ENCODE peak calls at places on chromosomes 11 and 22, in four cellular contexts. One of them, this sample, is unnamed.

GRCh38 chr11:110921742-110922200 is 209.5 kb upstream of the ARHGAP20 start:
- DNase-seq in cardiac fibroblast: peak
- DNase-seq in T-helper 17 cell: no peak
- DNase-seq in K562: no peak
- DNase-seq in this sample: no peak

GRCh38 chr11:76155455-76156232 is 50.7 kb downstream of the WNT11 start:
- DNase-seq in cardiac fibroblast: no peak
- DNase-seq in T-helper 17 cell: no peak
- DNase-seq in K562: no peak
- DNase-seq in this sample: no peak

GRCh38 chr11:99020324-99021225 is at the start of gene CNTN5:
- DNase-seq in cardiac fibroblast: peak
- DNase-seq in T-helper 17 cell: no peak
- DNase-seq in K562: peak
- DNase-seq in this sample: peak

GRCh38 chr22:21936151-21936778 is 16.4 kb downstream of the PPM1F start:
- DNase-seq in cardiac fibroblast: peak
- DNase-seq in T-helper 17 cell: no peak
- DNase-seq in K562: peak
- DNase-seq in this sample: no peak

GRCh38 chr11:127898422-127899365 is 688.7 kb downstream of the ETS1 start:
- DNase-seq in cardiac fibroblast: no peak
- DNase-seq in T-helper 17 cell: no peak
- DNase-seq in K562: no peak
- DNase-seq in this sample: no peak

GRCh38 chr11:19912206-19913118 is 199.8 kb downstream of the NAV2 start:
- DNase-seq in cardiac fibroblast: no peak
- DNase-seq in T-helper 17 cell: no peak
- DNase-seq in K562: no peak
- DNase-seq in this sample: peak

GRCh38 chr22:44074286-44074984 is 50.3 kb downstream of the PARVB start:
- DNase-seq in cardiac fibroblast: no peak
- DNase-seq in T-helper 17 cell: no peak
- DNase-seq in K562: no peak
- DNase-seq in this sample: no peak

GRCh38 chr11:15941206-15941770 is 415.1 kb downstream of the SOX6 start:
- DNase-seq in cardiac fibroblast: peak
- DNase-seq in T-helper 17 cell: no peak
- DNase-seq in K562: peak
- DNase-seq in this sample: peak

GRCh38 chr22:46619830-46620501 is at the start of gene GRAMD4:
- DNase-seq in cardiac fibroblast: no peak
- DNase-seq in T-helper 17 cell: no peak
- DNase-seq in K562: peak
- DNase-seq in this sample: no peak

GRCh38 chr11:44788536-44789227 is 61.9 kb downstream of the TSPAN18 start:
- DNase-seq in cardiac fibroblast: no peak
- DNase-seq in T-helper 17 cell: no peak
- DNase-seq in K562: no peak
- DNase-seq in this sample: no peak